ENCODE peak calls at places on chromosomes 12 and 14, in four cellular contexts. N is fibroblast of gingiva; U is CD4-positive, alpha-beta memory T cell; Q is hepatic stellate cell. A is an unnamed sample.
A peak's percentile ranks its signal among the peaks of the same experiment; 100 is the strongest.

GRCh38 chr14:22531451-22532344 is 57.3 kb downstream of the DAD1 start:
- DNase-seq in N (no peak), U (peak; percentile 51), Q (no peak), A (no peak)

GRCh38 chr12:115337693-115338543 is 653.9 kb upstream of the TBX3 start:
- DNase-seq in N (peak; percentile 88), U (no peak), Q (peak; percentile 68), A (peak; percentile 74)

GRCh38 chr12:122726056-122726558 is 4.5 kb downstream of the HCAR1 start:
- DNase-seq in N (no peak), U (peak; percentile 12), Q (no peak), A (no peak)

GRCh38 chr12:102484017-102484731 is 3.8 kb upstream of the IGF1 start:
- DNase-seq in N (peak; percentile 75), U (peak; percentile 23), Q (peak; percentile 23), A (peak; percentile 31)

GRCh38 chr12:114476159-114476558 is 70.2 kb upstream of the TBX5 start:
- DNase-seq in N (no peak), U (no peak), Q (no peak), A (no peak)

GRCh38 chr12:53464685-53465084 is 12.8 kb downstream of the PCBP2 start:
- DNase-seq in N (no peak), U (no peak), Q (no peak), A (no peak)

GRCh38 chr12:42166501-42166900 is 21.8 kb upstream of the GXYLT1 start:
- DNase-seq in N (peak; percentile 28), U (no peak), Q (no peak), A (no peak)

GRCh38 chr14:59189281-59189821 is 884 bp downstream of the DAAM1 start:
- DNase-seq in N (peak; percentile 1), U (peak; percentile 52), Q (peak; percentile 22), A (no peak)

GRCh38 chr12:41521872-41522379 is 333.8 kb downstream of the PDZRN4 start:
- DNase-seq in N (peak; percentile 70), U (peak; percentile 5), Q (peak; percentile 32), A (peak; percentile 58)